ENCODE peak calls at places on chromosomes 3 and 15, in seven cellular contexts. O is uterus; Q is neural progenitor cell; S is lower leg skin; E is A673; Z is CD4-positive, CD25-positive, alpha-beta regulatory T cell; A is choroid plexus epithelial cell. K is an unnamed sample.

GRCh38 chr3:144866504-144866903 is 894.9 kb downstream of the DIPK2A start:
- DNase-seq in O (no peak), Q (no peak), S (no peak), E (no peak), Z (no peak), A (peak; percentile 15), K (no peak)

GRCh38 chr15:27092404-27092803 is 121.4 kb downstream of the GABRG3 start:
- DNase-seq in O (no peak), Q (no peak), S (no peak), E (no peak), Z (no peak), A (no peak), K (no peak)

GRCh38 chr3:105791134-105791533 is 77.7 kb downstream of the CBLB start:
- DNase-seq in O (no peak), Q (no peak), S (no peak), E (no peak), Z (no peak), A (peak; percentile 89), K (no peak)

GRCh38 chr3:180184806-180185205 is 148.1 kb upstream of the PEX5L start:
- DNase-seq in O (no peak), Q (no peak), S (no peak), E (peak; percentile 0), Z (no peak), A (no peak), K (no peak)

GRCh38 chr15:47950447-47950846 is 170.3 kb upstream of the SLC24A5 start:
- DNase-seq in O (no peak), Q (no peak), S (no peak), E (no peak), Z (no peak), A (no peak), K (no peak)

GRCh38 chr3:64074091-64074490 is 50.8 kb upstream of the PSMD6 start:
- DNase-seq in O (no peak), Q (no peak), S (no peak), E (peak; percentile 43), Z (no peak), A (peak; percentile 74), K (no peak)

GRCh38 chr3:81734742-81735141 is 26.7 kb downstream of the GBE1 start:
- DNase-seq in O (no peak), Q (no peak), S (no peak), E (no peak), Z (no peak), A (no peak), K (no peak)

GRCh38 chr3:147651107-147651506 is 241.9 kb downstream of the ZIC1 start:
- DNase-seq in O (no peak), Q (no peak), S (no peak), E (peak; percentile 1), Z (no peak), A (peak; percentile 36), K (no peak)

GRCh38 chr15:89226359-89227221 is 5.2 kb upstream of the RLBP1 start:
- DNase-seq in O (no peak), Q (no peak), S (peak; percentile 72), E (no peak), Z (no peak), A (no peak), K (no peak)

GRCh38 chr3:40237892-40238571 is 71.5 kb upstream of the EIF1B start:
- DNase-seq in O (no peak), Q (peak; percentile 78), S (no peak), E (no peak), Z (no peak), A (peak; percentile 59), K (peak; percentile 20)

GRCh38 chr3:101036676-101037075 is 43.5 kb upstream of the ABI3BP start:
- DNase-seq in O (no peak), Q (no peak), S (no peak), E (no peak), Z (no peak), A (no peak), K (no peak)

GRCh38 chr3:20353286-20353685 is 167.3 kb upstream of the SGO1 start:
- DNase-seq in O (no peak), Q (no peak), S (no peak), E (no peak), Z (no peak), A (no peak), K (no peak)

GRCh38 chr3:186165331-186165730 is 56.4 kb upstream of the ETV5 start:
- DNase-seq in O (no peak), Q (no peak), S (no peak), E (no peak), Z (no peak), A (no peak), K (no peak)

DNA sequence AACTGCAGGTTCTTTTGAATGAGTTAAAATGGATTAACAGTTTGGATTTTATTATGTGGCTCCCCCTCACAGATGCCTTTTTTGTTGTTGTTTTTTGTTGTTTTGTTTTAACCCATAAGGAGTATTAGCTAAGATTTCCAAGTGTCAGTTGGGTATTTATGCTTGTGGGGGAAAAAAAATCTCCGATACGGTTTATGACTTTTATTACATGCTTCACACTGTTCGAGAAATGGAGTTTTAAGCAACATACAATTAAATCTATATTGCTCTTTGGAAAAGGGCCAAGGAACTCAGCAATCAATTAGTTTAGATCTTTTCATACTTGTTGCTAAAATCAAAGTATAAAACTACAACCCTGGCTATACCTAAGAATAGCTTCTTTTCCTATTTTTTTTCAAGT is 15.9 kb downstream of the NR2F2 start:
- DNase-seq in O (no peak), Q (no peak), S (no peak), E (no peak), Z (no peak), A (peak; percentile 37), K (no peak)
- H3K4me3 ChIP-seq in O (peak overlapping the region; percentile 90), Q (peak overlapping the region; percentile 92), S (no peak overlapping the region), E (peak overlapping the region; percentile 50), Z (no peak overlapping the region), A (peak overlapping the region; percentile 94), K (no peak overlapping the region)

DNA sequence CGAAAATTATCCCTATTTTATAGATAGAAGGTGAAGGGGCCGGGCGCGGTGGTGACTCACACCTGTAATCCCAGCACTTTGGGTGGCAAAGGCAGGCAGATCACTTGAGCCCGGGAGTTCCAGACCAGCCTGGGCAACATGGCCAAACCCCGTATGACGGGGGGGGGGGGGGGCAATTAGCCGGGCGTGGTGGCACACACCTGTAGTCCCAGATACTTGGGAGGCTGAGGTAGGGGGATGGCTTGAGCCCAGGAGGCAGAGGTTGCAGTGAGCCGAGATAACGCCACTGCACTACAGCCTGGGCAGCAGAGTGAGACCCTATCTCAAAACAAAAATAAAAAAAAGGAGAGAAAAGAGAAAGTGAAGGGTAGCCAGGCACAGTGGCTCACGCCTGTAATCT is 1.4 kb downstream of the AAGAB start:
- DNase-seq in O (no peak), Q (no peak), S (no peak), E (no peak), Z (no peak), A (no peak), K (no peak)
- H3K4me3 ChIP-seq in O (no peak overlapping the region), Q (peak overlapping the region; percentile 82), S (no peak overlapping the region), E (peak overlapping the region; percentile 76), Z (peak overlapping the region; percentile 99), A (peak overlapping the region; percentile 92), K (peak overlapping the region; percentile 87)

GRCh38 chr15:40161693-40162401 is 978 bp downstream of the BUB1B start:
- DNase-seq in O (no peak), Q (no peak), S (no peak), E (no peak), Z (no peak), A (no peak), K (no peak)
- H3K4me3 ChIP-seq in O (no peak overlapping the region), Q (peak overlapping the region; percentile 69), S (no peak overlapping the region), E (peak overlapping the region; percentile 81), Z (peak overlapping the region; percentile 82), A (peak overlapping the region; percentile 96), K (peak overlapping the region; percentile 90)

GRCh38 chr15:86833595-86833994 is 753.9 kb downstream of the AGBL1 start:
- DNase-seq in O (no peak), Q (no peak), S (no peak), E (no peak), Z (no peak), A (no peak), K (no peak)
- H3K4me3 ChIP-seq in O (no peak overlapping the region), Q (no peak overlapping the region), S (no peak overlapping the region), E (no peak overlapping the region), Z (no peak overlapping the region), A (no peak overlapping the region), K (no peak overlapping the region)

GRCh38 chr3:193594946-193595689 is 2.1 kb downstream of the OPA1 start:
- DNase-seq in O (no peak), Q (no peak), S (no peak), E (no peak), Z (no peak), A (peak; percentile 45), K (no peak)
- H3K4me3 ChIP-seq in O (no peak overlapping the region), Q (peak overlapping the region; percentile 75), S (no peak overlapping the region), E (peak overlapping the region; percentile 94), Z (peak overlapping the region; percentile 29), A (no peak overlapping the region), K (no peak overlapping the region)

GRCh38 chr15:58407366-58407765 is 24.4 kb upstream of the LIPC start:
- DNase-seq in O (no peak), Q (peak; percentile 44), S (no peak), E (no peak), Z (no peak), A (no peak), K (no peak)

GRCh38 chr15:58413253-58413652 is 18.5 kb upstream of the LIPC start:
- DNase-seq in O (no peak), Q (no peak), S (no peak), E (no peak), Z (no peak), A (no peak), K (no peak)

GRCh38 chr15:58407786-58408185 is 24.0 kb upstream of the LIPC start:
- DNase-seq in O (no peak), Q (peak; percentile 19), S (no peak), E (no peak), Z (no peak), A (no peak), K (no peak)

GRCh38 chr15:58410353-58410752 is 21.4 kb upstream of the LIPC start:
- DNase-seq in O (no peak), Q (no peak), S (no peak), E (no peak), Z (peak; percentile 34), A (peak; percentile 19), K (no peak)

DNA sequence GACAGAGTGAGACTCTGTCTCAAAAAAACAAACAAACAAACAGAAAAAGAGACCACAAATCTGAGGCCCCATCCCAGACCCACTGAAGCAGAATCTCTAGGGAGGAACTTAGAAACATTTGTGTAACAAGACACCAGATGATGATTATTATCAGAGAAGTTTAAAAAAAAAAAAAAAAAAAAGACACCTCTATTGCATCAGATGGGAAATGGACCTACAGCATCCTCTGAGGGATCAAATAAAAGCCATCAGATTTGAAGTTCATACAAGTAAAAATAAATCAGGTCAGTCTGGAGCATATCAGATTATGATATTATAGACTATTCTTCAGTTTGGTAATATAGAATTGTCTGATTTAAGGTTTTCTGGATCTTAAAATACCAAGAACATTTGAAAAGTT is 21.9 kb upstream of the LIPC start:
- DNase-seq in O (no peak), Q (no peak), S (no peak), E (no peak), Z (no peak), A (no peak), K (no peak)
- H3K4me3 ChIP-seq in O (no peak overlapping the region), Q (no peak overlapping the region), S (no peak overlapping the region), E (no peak overlapping the region), Z (peak overlapping the region; percentile 77), A (no peak overlapping the region), K (no peak overlapping the region)

K was measured in NT2/D1.